ENCODE peak calls at places on chromosomes 5 and 9, in four cellular contexts. J, R, C and V are unnamed samples.

GRCh38 chr5:59317023-59317771 is 576.3 kb downstream of the PDE4D start:
- DNase-seq in C (no peak), R (no peak), J (peak; percentile 40), V (peak; percentile 32)

GRCh38 chr9:100190339-100190738 is 91.3 kb downstream of the INVS start:
- DNase-seq in R (no peak), J (no peak), C (no peak), V (no peak)

GRCh38 chr9:13447551-13448422 is 168.3 kb upstream of the MPDZ start:
- DNase-seq in R (no peak), C (no peak), J (no peak), V (no peak)

GRCh38 chr5:125257057-125257970 is 510.9 kb upstream of the ZNF608 start:
- DNase-seq in J (no peak), C (peak; percentile 19), R (no peak), V (no peak)

GRCh38 chr5:79025054-79025465 is 40.0 kb upstream of the ARSB start:
- DNase-seq in C (peak; percentile 74), R (peak; percentile 58), J (peak; percentile 81), V (peak; percentile 53)

GRCh38 chr9:967851-968641 is 8.4 kb upstream of the DMRT3 start:
- DNase-seq in R (no peak), C (no peak), J (peak; percentile 83), V (peak; percentile 72)

GRCh38 chr9:70374962-70375618 is 39.4 kb downstream of the KLF9 start:
- DNase-seq in C (no peak), J (no peak), R (no peak), V (no peak)

GRCh38 chr5:150484964-150485769 is 22.8 kb upstream of the NDST1 start:
- DNase-seq in J (peak; percentile 81), R (no peak), C (no peak), V (no peak)

GRCh38 chr9:131398204-131398603 is 4.3 kb downstream of the PRRC2B start:
- DNase-seq in J (no peak), C (no peak), R (peak; percentile 89), V (no peak)

GRCh38 chr9:120894404-120895226 is 17.6 kb upstream of the PHF19 start:
- DNase-seq in C (peak; percentile 79), J (peak; percentile 63), R (no peak), V (no peak)

GRCh38 chr5:96562614-96563013 is 99.6 kb upstream of the CAST start:
- DNase-seq in R (no peak), J (no peak), C (peak; percentile 47), V (no peak)

GRCh38 chr9:34335376-34335775 is 6.0 kb downstream of the NUDT2 start:
- DNase-seq in J (no peak), C (no peak), R (no peak), V (no peak)

GRCh38 chr9:134185536-134186011 is 21.2 kb upstream of the RNU6ATAC start:
- DNase-seq in J (no peak), C (peak; percentile 8), R (peak; percentile 63), V (no peak)

GRCh38 chr5:74020488-74020887 is 394.5 kb downstream of the ARHGEF28 start:
- DNase-seq in C (no peak), J (no peak), R (no peak), V (no peak)

GRCh38 chr9:92637331-92637730 is 32.6 kb downstream of the IPPK start:
- DNase-seq in C (no peak), R (peak; percentile 35), J (no peak), V (no peak)

GRCh38 chr5:67246108-67246507 is 49.5 kb upstream of the CD180 start:
- DNase-seq in R (no peak), J (peak; percentile 79), C (peak; percentile 40), V (no peak)

GRCh38 chr5:73446631-73447233 is 1.8 kb downstream of the FOXD1 start:
- DNase-seq in C (no peak), J (peak; percentile 58), R (no peak), V (peak; percentile 16)

GRCh38 chr5:40796487-40796889 is 1.7 kb downstream of the PRKAA1 start:
- DNase-seq in R (no peak), C (peak; percentile 37), J (no peak), V (peak; percentile 10)

GRCh38 chr9:128007566-128008138 is 26.9 kb upstream of the EEIG1 start:
- DNase-seq in J (no peak), R (peak; percentile 88), C (peak; percentile 32), V (peak; percentile 17)

GRCh38 chr5:104024538-104024937 is 461.9 kb upstream of the NUDT12 start:
- DNase-seq in J (no peak), C (no peak), R (no peak), V (no peak)

GRCh38 chr5:175842947-175843793 is 28.2 kb upstream of the CPLX2 start:
- DNase-seq in C (peak; percentile 86), R (no peak), J (peak; percentile 65), V (peak; percentile 93)

GRCh38 chr5:181149806-181150733 is 2.7 kb downstream of the OR2V2 start:
- DNase-seq in C (no peak), R (no peak), J (no peak), V (no peak)

GRCh38 chr5:175710361-175710760 is 52.5 kb downstream of the HRH2 start:
- DNase-seq in R (no peak), C (no peak), J (no peak), V (no peak)

GRCh38 chr5:154811653-154812465 is 38.5 kb downstream of the FAXDC2 start:
- DNase-seq in C (peak; percentile 82), R (peak; percentile 75), J (peak; percentile 52), V (peak; percentile 60)